ENCODE peak calls at places on chromosomes 11 and 22, in seven cellular contexts. C is dorsolateral prefrontal cortex, Z is IMR-90, E is uterus, H is stomach, D is Caco-2, N is GM06990. B is an unnamed sample.

GRCh38 chr11:131491503-131491902 is 121.1 kb downstream of the NTM start:
- DNase-seq in C (no peak), Z (peak; percentile 30), E (no peak), H (no peak), D (no peak), N (no peak), B (peak; percentile 84)

GRCh38 chr22:37229012-37229804 is 14.9 kb downstream of the RAC2 start:
- DNase-seq in C (no peak), Z (peak; percentile 87), E (no peak), H (no peak), D (no peak), N (no peak), B (peak; percentile 64)

GRCh38 chr11:92440701-92441338 is 216.2 kb downstream of the FAT3 start:
- DNase-seq in C (no peak), Z (no peak), E (no peak), H (no peak), D (no peak), N (no peak), B (no peak)

GRCh38 chr11:31529701-31530100 is 20.1 kb downstream of the ELP4 start:
- DNase-seq in C (no peak), Z (no peak), E (no peak), H (no peak), D (no peak), N (no peak), B (no peak)

GRCh38 chr11:6505577-6506240 is 8.6 kb downstream of the DNHD1 start:
- DNase-seq in C (no peak), Z (peak; percentile 75), E (no peak), H (no peak), D (peak; percentile 48), N (no peak), B (peak; percentile 93)

GRCh38 chr11:112877561-112877960 is 83.7 kb upstream of the NCAM1 start:
- DNase-seq in C (no peak), Z (no peak), E (no peak), H (no peak), D (no peak), N (no peak), B (no peak)

GRCh38 chr11:28107331-28107725 is 628 bp downstream of the KIF18A start:
- DNase-seq in C (no peak), Z (peak; percentile 37), E (no peak), H (no peak), D (peak; percentile 34), N (no peak), B (peak; percentile 56)

GRCh38 chr11:5476184-5476819 is 12.2 kb upstream of the OR52D1 start:
- DNase-seq in C (no peak), Z (peak; percentile 57), E (no peak), H (peak; percentile 36), D (peak; percentile 43), N (peak; percentile 3), B (peak; percentile 48)

GRCh38 chr22:36546092-36546804 is 17.3 kb upstream of the EIF3D start:
- DNase-seq in C (no peak), Z (peak; percentile 62), E (no peak), H (no peak), D (peak; percentile 72), N (no peak), B (peak; percentile 23)

GRCh38 chr11:66046901-66047300 is 2.1 kb downstream of the GAL3ST3 start:
- DNase-seq in C (no peak), Z (no peak), E (no peak), H (no peak), D (no peak), N (no peak), B (no peak)

GRCh38 chr11:129416080-129416820 is 40.6 kb downstream of the BARX2 start:
- DNase-seq in C (no peak), Z (no peak), E (no peak), H (no peak), D (no peak), N (no peak), B (no peak)

GRCh38 chr11:102664001-102664752 is 39.0 kb upstream of the MMP20 start:
- DNase-seq in C (no peak), Z (no peak), E (no peak), H (no peak), D (peak; percentile 30), N (no peak), B (no peak)

GRCh38 chr11:70650075-70650909 is 252.0 kb downstream of the CTTN start:
- DNase-seq in C (no peak), Z (peak; percentile 69), E (peak; percentile 15), H (peak; percentile 51), D (peak; percentile 92), N (no peak), B (peak; percentile 54)

GRCh38 chr11:66860449-66860831 is 3.6 kb downstream of the LRFN4 start:
- DNase-seq in C (no peak), Z (no peak), E (no peak), H (no peak), D (no peak), N (no peak), B (no peak)

GRCh38 chr11:58926251-58926650 is 13.0 kb upstream of the GLYATL1 start:
- DNase-seq in C (no peak), Z (peak; percentile 72), E (no peak), H (no peak), D (no peak), N (no peak), B (no peak)

GRCh38 chr11:1548221-1549070 is 23.6 kb downstream of the DUSP8 start:
- DNase-seq in C (no peak), Z (peak; percentile 42), E (peak; percentile 68), H (peak; percentile 86), D (peak; percentile 53), N (no peak), B (peak; percentile 36)

GRCh38 chr11:19380375-19380774 is 139.6 kb upstream of the E2F8 start:
- DNase-seq in C (no peak), Z (peak; percentile 97), E (no peak), H (no peak), D (no peak), N (no peak), B (peak; percentile 94)

GRCh38 chr11:62508336-62509058 is 38.1 kb downstream of the AHNAK start:
- DNase-seq in C (peak; percentile 78), Z (peak; percentile 36), E (peak; percentile 58), H (peak; percentile 78), D (peak; percentile 79), N (no peak), B (peak; percentile 64)

GRCh38 chr11:62505112-62505783 is 41.4 kb downstream of the AHNAK start:
- DNase-seq in C (no peak), Z (no peak), E (peak; percentile 28), H (no peak), D (no peak), N (no peak), B (no peak)

GRCh38 chr11:62505784-62506145 is 40.8 kb downstream of the AHNAK start:
- DNase-seq in C (no peak), Z (no peak), E (no peak), H (no peak), D (no peak), N (no peak), B (no peak)

GRCh38 chr11:62506413-62506940 is 40.1 kb downstream of the AHNAK start:
- DNase-seq in C (no peak), Z (no peak), E (no peak), H (no peak), D (no peak), N (no peak), B (no peak)

DNA sequence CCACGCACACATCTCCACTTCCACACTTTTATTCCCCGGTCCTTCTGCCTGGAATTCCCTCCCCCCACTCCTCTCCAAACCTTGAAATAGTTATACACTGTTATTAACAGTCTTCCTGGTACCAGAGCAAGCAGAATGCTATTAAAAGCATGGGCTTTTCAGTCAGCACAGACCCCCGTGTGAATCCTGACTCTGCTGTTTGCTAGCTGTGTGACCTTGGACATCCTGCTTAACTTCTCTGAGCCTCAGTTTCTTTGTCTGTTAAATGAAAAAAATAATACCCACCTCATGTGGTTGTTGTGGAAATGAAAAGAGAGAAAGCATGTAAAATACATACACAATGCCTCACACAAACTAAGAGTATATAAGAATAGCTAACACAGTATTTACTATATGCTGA is 39.6 kb downstream of the AHNAK start:
- DNase-seq in C (no peak), Z (no peak), E (peak; percentile 37), H (no peak), D (no peak), N (no peak), B (no peak)
- H3K4me3 ChIP-seq in C (no peak overlapping the region), Z (no peak overlapping the region), E (no peak overlapping the region), H (no peak overlapping the region), D (no peak overlapping the region), N (no peak overlapping the region), B (no peak overlapping the region)

GRCh38 chr22:30704978-30705377 is 10.3 kb downstream of the OSBP2 start:
- DNase-seq in C (no peak), Z (no peak), E (no peak), H (no peak), D (no peak), N (no peak), B (no peak)

GRCh38 chr22:30701872-30702271 is 7.2 kb downstream of the OSBP2 start:
- DNase-seq in C (no peak), Z (peak; percentile 61), E (no peak), H (no peak), D (no peak), N (no peak), B (peak; percentile 23)

GRCh38 chr22:30702856-30703255 is 8.2 kb downstream of the OSBP2 start:
- DNase-seq in C (no peak), Z (no peak), E (no peak), H (no peak), D (no peak), N (no peak), B (no peak)

DNA sequence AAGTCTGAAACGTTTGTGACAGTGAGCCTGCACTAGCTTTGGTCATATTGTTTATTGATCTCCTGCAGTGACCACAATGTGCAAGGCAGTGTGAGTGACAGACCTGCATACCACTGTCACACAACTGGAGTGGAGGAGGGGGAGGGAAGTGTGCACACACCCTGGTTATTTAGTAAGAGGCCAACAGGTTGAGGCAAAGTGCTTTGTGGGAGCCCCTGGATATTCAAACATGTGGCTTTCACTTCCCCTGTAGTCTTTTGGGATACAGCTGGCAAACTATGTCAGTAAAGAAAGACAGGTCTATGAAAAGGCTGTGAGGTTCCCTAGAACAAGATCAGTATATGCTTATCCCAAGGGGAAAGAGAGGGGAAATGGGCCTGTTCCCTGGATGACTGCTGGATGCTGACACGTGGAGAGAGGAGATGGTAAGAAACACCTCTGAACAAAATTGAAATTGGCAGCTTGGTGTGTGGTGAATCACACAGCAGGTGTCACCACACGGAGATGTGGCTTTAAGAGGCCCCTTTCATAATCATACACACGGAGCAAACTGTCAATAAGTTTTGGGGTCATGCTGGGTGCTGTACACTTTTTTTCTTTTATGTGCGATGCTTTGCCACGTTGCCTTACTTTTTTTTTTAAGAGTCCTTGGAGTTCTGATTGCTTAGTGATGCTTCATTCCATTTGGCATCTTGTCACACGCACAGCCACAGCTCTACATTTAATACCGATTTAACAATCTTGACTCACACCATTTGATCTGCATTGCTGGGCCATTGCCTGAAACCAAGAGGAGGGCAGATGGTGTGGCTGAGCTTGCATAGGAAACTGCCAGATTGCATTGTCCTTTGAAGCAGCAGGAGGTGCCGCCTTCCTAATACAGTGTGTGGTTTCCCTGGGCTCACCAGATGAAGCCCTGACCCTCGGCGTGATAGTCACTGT is 11.3 kb downstream of the OSBP2 start:
- DNase-seq in C (no peak), Z (peak; percentile 80), E (no peak), H (no peak), D (no peak), N (peak; percentile 30), B (peak; percentile 12)
- TF ChIP-seq CTCF in C (no peak), Z (no peak), E (no peak), H (no peak), D (no peak), N (peak; percentile 2), B (no peak)

GRCh38 chr11:120219157-120219934 is 8.5 kb downstream of the OAF start:
- DNase-seq in C (no peak), Z (no peak), E (no peak), H (no peak), D (no peak), N (no peak), B (no peak)
- H3K27me3 ChIP-seq in C (no peaks in the 10 kb centered on the region), Z (no peaks in the 10 kb centered on the region), E (no peaks in the 10 kb centered on the region), H (no peaks in the 10 kb centered on the region), D (no peaks in the 10 kb centered on the region), N (no peaks in the 10 kb centered on the region), B (no peaks in the 10 kb centered on the region)

GRCh38 chr22:30290318-30290678 is 993 bp upstream of the CASTOR1 start:
- DNase-seq in C (no peak), Z (peak; percentile 23), E (peak; percentile 54), H (no peak), D (no peak), N (no peak), B (peak; percentile 74)
- H3K4me3 ChIP-seq in C (peak overlapping the region; percentile 73), Z (no peak overlapping the region), E (peak overlapping the region; percentile 98), H (peak overlapping the region; percentile 97), D (no peak overlapping the region), N (peak overlapping the region; percentile 75), B (no peak overlapping the region)